ENCODE peak calls at places on chromosomes 12 and 14, in four cellular contexts. P, I, J and Z are unnamed samples.

GRCh38 chr12:129614221-129614885 is 289.5 kb downstream of the TMEM132D start:
- DNase-seq in J (no peak), I (no peak), P (no peak), Z (no peak)

GRCh38 chr12:80033457-80033856 is 65.9 kb upstream of the OTOGL start:
- DNase-seq in I (no peak), P (peak), J (peak), Z (no peak)

GRCh38 chr12:34406228-34406995 is 384.1 kb downstream of the ALG10 start:
- DNase-seq in I (no peak), J (no peak), P (no peak), Z (no peak)

GRCh38 chr12:75908961-75909699 is 122.4 kb downstream of the PHLDA1 start:
- DNase-seq in P (peak), J (peak), I (no peak), Z (no peak)

GRCh38 chr12:57460457-57461325 is 1.1 kb downstream of the GLI1 start:
- DNase-seq in J (peak), P (no peak), I (no peak), Z (no peak)

GRCh38 chr14:100692859-100693558 is 33.7 kb upstream of the DLK1 start:
- DNase-seq in P (peak), J (peak), I (peak), Z (peak)

GRCh38 chr14:54169254-54169924 is 212.8 kb upstream of the BMP4 start:
- DNase-seq in J (no peak), P (peak), I (peak), Z (peak)

GRCh38 chr12:98821232-98821631 is 176.1 kb downstream of the APAF1 start:
- DNase-seq in J (no peak), I (no peak), P (no peak), Z (no peak)

GRCh38 chr12:122076743-122077495 is 1.6 kb upstream of the MLXIP start:
- DNase-seq in P (no peak), I (no peak), J (no peak), Z (no peak)

GRCh38 chr14:89681086-89682018 is 264.3 kb upstream of the FOXN3 start:
- DNase-seq in J (no peak), I (no peak), P (no peak), Z (no peak)

GRCh38 chr12:43406797-43407196 is 145.2 kb downstream of the ADAMTS20 start:
- DNase-seq in J (no peak), P (no peak), I (no peak), Z (no peak)

GRCh38 chr12:57844725-57845477 is 1.6 kb downstream of the CTDSP2 start:
- DNase-seq in P (peak), I (peak), J (peak), Z (peak)

GRCh38 chr14:102071283-102071998 is 15.4 kb downstream of the HSP90AA1 start:
- DNase-seq in P (peak), I (peak), J (no peak), Z (peak)

GRCh38 chr14:106737025-106737424 is 1210.6 kb downstream of the TMEM121 start:
- DNase-seq in P (no peak), J (no peak), I (no peak), Z (no peak)

GRCh38 chr14:53306267-53306721 is 153.2 kb upstream of the DDHD1 start:
- DNase-seq in J (peak), I (peak), P (peak), Z (peak)

GRCh38 chr14:50675597-50675996 is 7.5 kb upstream of the SAV1 start:
- DNase-seq in J (peak), I (no peak), P (peak), Z (no peak)

GRCh38 chr14:56379956-56380355 is 199.6 kb upstream of the TMEM260 start:
- DNase-seq in P (peak), J (no peak), I (no peak), Z (no peak)

GRCh38 chr14:104968153-104968527 is 10.0 kb downstream of the AHNAK2 start:
- DNase-seq in I (peak), P (peak), J (peak), Z (peak)

GRCh38 chr14:55348766-55349453 is 62.7 kb downstream of the ATG14 start:
- DNase-seq in I (no peak), J (no peak), P (no peak), Z (no peak)

GRCh38 chr14:68146812-68147211 is 327.2 kb downstream of the RAD51B start:
- DNase-seq in J (peak), I (peak), P (peak), Z (peak)

GRCh38 chr14:100239840-100240724 is 1.1 kb downstream of the YY1 start:
- DNase-seq in P (peak), I (peak), J (peak), Z (peak)

GRCh38 chr14:33567736-33568124 is 383.1 kb downstream of the EGLN3 start:
- DNase-seq in I (no peak), J (no peak), P (peak), Z (no peak)

GRCh38 chr12:19201653-19202052 is 72.1 kb downstream of the PLEKHA5 start:
- DNase-seq in J (no peak), I (no peak), P (no peak), Z (no peak)

GRCh38 chr12:3493225-3494049 is 2.4 kb downstream of the PRMT8 start:
- DNase-seq in I (no peak), J (no peak), P (peak), Z (no peak)

GRCh38 chr12:3147260-3147659 is 70.1 kb downstream of the TSPAN9 start:
- DNase-seq in I (no peak), P (no peak), J (no peak), Z (no peak)

GRCh38 chr12:906077-906585 is 43.4 kb downstream of the RAD52 start:
- DNase-seq in J (no peak), I (no peak), P (no peak), Z (no peak)

GRCh38 chr14:76463105-76463504 is 87.2 kb downstream of the ESRRB start:
- DNase-seq in I (no peak), P (no peak), J (no peak), Z (no peak)

GRCh38 chr12:52498971-52499370 is 5.9 kb upstream of the KRT6A start:
- DNase-seq in J (no peak), I (no peak), P (no peak), Z (no peak)

GRCh38 chr14:93319958-93320357 is 12.9 kb downstream of the BTBD7 start:
- DNase-seq in J (no peak), P (no peak), I (no peak), Z (no peak)

GRCh38 chr12:211142-211465 is 2.9 kb downstream of the SLC6A12 start:
- DNase-seq in P (no peak), I (no peak), J (no peak), Z (no peak)

GRCh38 chr14:68295316-68295816 is 475.8 kb downstream of the RAD51B start:
- DNase-seq in J (no peak), P (no peak), I (no peak), Z (no peak)

GRCh38 chr12:57031228-57031670 is 14.9 kb upstream of the TAC3 start:
- DNase-seq in J (peak), P (no peak), I (peak), Z (no peak)

GRCh38 chr12:57130941-57131340 is 2.7 kb downstream of the LRP1 start:
- DNase-seq in P (no peak), I (no peak), J (no peak), Z (no peak)

GRCh38 chr14:69054030-69054429 is 74.9 kb upstream of the ACTN1 start:
- DNase-seq in I (no peak), P (no peak), J (no peak), Z (no peak)

GRCh38 chr14:96037891-96038557 is 1.1 kb upstream of the C14orf132 start:
- DNase-seq in P (peak), I (no peak), J (peak), Z (no peak)

GRCh38 chr14:91038439-91038838 is 22.0 kb downstream of the RPS6KA5 start:
- DNase-seq in P (peak), I (no peak), J (no peak), Z (no peak)

GRCh38 chr12:95633049-95633545 is 81.8 kb upstream of the USP44 start:
- DNase-seq in P (peak), I (peak), J (peak), Z (peak)

GRCh38 chr12:93003540-93004239 is 74.6 kb upstream of the EEA1 start:
- DNase-seq in I (no peak), P (peak), J (no peak), Z (no peak)

GRCh38 chr14:22547309-22547947 is 41.6 kb downstream of the DAD1 start:
- DNase-seq in P (peak), I (no peak), J (no peak), Z (no peak)

GRCh38 chr14:22546722-22547071 is 42.3 kb downstream of the DAD1 start:
- DNase-seq in P (no peak), J (no peak), I (no peak), Z (no peak)

GRCh38 chr14:22549981-22550670 is 38.9 kb downstream of the DAD1 start:
- DNase-seq in I (no peak), J (no peak), P (peak), Z (no peak)

GRCh38 chr14:22549304-22549962 is 39.6 kb downstream of the DAD1 start:
- DNase-seq in J (no peak), P (no peak), I (no peak), Z (no peak)

DNA sequence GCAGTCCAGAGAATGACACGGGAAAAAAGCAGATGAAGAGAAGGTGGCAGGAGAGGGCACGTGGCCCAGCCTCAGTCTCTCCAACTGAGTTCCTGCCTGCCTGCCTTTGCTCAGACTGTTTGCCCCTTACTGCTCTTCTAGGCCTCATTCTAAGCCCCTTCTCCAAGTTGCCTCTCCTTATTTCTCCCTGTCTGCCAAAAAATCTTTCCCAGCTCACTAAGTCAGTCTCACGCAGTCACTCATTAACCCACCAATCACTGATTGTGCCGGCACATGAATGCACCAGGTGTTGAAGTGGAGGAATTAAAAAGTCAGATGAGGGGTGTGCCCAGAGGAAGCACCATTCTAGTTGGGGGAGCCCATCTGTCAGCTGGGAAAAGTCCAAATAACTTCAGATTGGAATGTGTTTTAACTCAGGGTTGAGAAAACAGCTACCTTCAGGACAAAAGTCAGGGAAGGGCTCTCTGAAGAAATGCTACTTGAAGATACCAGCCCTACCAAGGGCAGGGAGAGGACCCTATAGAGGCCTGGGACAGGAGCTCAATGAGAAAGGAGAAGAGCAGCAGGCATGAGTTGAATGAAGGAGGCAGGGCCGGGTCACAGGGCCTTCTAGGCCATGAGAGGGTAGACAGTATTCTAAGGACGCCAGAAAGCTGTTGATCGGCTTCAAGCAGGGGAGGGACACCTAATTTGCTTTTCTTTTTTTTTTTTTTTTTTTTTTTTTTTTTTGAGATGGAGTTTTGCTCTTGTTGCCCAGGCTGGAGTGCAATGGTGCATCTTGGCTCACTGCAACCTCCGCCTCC is 40.9 kb downstream of the DAD1 start:
- DNase-seq in P (no peak), J (no peak), I (no peak), Z (no peak)
- TF ChIP-seq CTCF in P (no peak), J (no peak), I (no peak), Z (no peak)

DNA sequence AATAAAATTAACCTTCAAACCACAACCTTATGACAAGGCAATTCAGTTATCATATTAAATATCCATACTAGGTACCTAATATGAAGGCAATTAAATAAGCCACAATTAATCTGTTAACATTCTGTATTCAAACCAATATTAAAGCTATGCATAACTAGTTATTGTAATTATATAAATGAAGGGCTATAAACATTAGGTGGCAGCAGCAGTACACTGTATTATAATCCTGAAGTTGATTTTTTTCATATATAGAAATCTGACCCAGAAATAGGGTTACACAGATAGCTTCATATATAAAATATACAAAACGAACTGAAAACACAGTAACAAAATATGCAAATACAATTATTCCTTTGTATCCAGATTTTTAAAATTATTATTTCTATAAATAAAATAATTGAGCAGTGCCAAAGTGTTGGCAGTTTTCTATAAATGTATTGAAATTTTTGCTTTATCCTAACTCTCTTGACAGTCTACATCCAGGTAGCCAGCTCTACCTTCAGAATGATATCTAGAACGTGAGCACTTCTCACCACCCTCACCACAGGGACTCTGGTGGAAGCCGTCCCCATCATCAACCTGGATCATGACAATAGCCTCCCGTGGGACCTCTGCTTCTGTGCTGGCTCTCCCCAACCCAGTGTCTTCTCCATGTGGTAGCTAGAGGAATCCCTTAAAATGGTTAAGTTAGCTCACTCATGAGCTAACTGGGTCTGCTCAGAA is 136.2 kb downstream of the MED13L start:
- DNase-seq in I (no peak), P (peak), J (no peak), Z (no peak)
- TF ChIP-seq CTCF in I (peak), P (no peak), J (peak), Z (no peak)

GRCh38 chr14:36022765-36023415 is 153.6 kb downstream of the PTCSC3 start:
- DNase-seq in P (no peak), I (no peak), J (no peak), Z (no peak)
- TF ChIP-seq CTCF in P (no peak), I (no peak), J (no peak), Z (no peak)

GRCh38 chr12:50842637-50843493 is at the start of gene TMPRSS12:
- DNase-seq in P (no peak), I (peak), J (no peak), Z (peak)
- TF ChIP-seq CTCF in P (no peak), I (no peak), J (no peak), Z (no peak)

GRCh38 chr12:25682421-25682820 is 129.3 kb upstream of the LMNTD1 start:
- DNase-seq in I (no peak), P (peak), J (no peak), Z (no peak)
- TF ChIP-seq CTCF in I (no peak), P (no peak), J (no peak), Z (no peak)

GRCh38 chr12:130879781-130880389 is 8.0 kb downstream of the RAN start:
- DNase-seq in J (no peak), I (no peak), P (no peak), Z (no peak)

GRCh38 chr12:130880411-130880885 is 8.6 kb downstream of the RAN start:
- DNase-seq in P (peak), I (no peak), J (no peak), Z (no peak)

GRCh38 chr12:130878193-130879185 is 6.6 kb downstream of the RAN start:
- DNase-seq in P (peak), J (no peak), I (no peak), Z (no peak)

GRCh38 chr12:130881046-130881445 is 9.2 kb downstream of the RAN start:
- DNase-seq in I (no peak), P (no peak), J (no peak), Z (no peak)

GRCh38 chr12:130879212-130879686 is 7.4 kb downstream of the RAN start:
- DNase-seq in I (no peak), P (no peak), J (no peak), Z (no peak)
- TF ChIP-seq CTCF in I (no peak), P (no peak), J (no peak), Z (no peak)

DNA sequence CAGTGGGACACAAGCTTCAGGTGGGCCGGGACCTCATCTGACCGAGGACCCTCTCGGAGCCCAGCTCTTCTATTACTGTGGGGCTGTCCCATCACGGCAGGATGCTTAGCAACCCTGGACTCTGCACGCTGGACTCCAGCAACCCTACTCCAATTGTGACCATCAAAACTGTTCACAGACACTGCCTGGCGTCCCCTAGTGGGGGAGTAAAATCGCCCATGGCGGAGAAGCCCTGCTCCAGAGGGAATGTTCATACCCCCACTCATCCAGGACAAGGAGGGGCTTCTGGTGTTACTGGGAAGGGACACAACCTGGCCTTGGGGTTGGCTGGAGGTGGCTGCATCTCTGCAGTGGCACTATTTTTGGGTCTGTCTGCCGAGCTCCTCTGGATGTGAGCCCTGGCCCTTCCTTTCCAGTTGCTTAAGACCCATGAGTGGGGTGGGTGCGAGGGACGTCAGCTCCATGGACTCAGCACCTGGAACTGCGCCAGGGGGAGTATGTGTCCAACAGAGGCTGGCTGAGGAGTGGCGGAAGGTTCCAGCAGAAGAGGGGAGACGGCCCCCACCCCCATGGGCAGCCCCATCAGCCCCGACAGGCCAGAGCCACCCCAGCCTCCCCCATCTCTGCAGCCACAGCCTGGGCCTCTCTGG is 103.8 kb downstream of the RFLNA start:
- DNase-seq in P (no peak), J (no peak), I (no peak), Z (no peak)
- TF ChIP-seq CTCF in P (no peak), J (peak), I (no peak), Z (no peak)

DNA sequence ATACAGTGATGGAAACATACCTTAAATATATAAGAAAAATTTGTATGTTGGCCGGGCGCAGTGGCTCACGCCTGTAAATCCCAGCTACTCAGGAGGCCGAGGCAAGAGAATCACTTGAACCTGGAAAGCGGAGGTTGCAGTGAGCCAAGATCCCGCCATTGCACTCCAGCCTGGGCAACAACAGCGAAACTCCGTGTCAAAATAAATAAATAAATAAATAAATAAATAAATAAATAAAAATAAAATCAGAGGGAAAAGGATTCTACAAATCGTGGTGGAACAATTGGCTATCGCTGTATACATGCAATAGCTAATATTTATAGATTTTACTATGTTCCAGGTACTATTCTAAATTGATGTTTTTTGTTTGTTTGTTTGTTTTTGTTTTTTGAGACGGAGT is 1.7 kb upstream of the ATF7 start:
- DNase-seq in P (no peak), J (no peak), I (no peak), Z (no peak)
- TF ChIP-seq CTCF in P (no peak), J (no peak), I (no peak), Z (no peak)